ENCODE peak calls at places on chromosomes 1 and 21, in four cellular contexts. H is cardiac muscle cell, P is MM.1S, Z is endothelial cell of umbilical vein. J is an unnamed sample.
A peak's percentile ranks its signal among the peaks of the same experiment; 100 is the strongest.

GRCh38 chr1:53548031-53548491 is 88.9 kb downstream of the DMRTB1 start:
- DNase-seq in P (no peak), Z (no peak), H (no peak), J (peak; percentile 40)

GRCh38 chr1:111236379-111236778 is 8.9 kb downstream of the CHI3L2 start:
- DNase-seq in Z (no peak), P (no peak), H (no peak), J (no peak)

GRCh38 chr1:47696911-47697441 is 259.1 kb downstream of the FOXD2 start:
- DNase-seq in P (no peak), H (peak; percentile 37), Z (no peak), J (no peak)

GRCh38 chr1:12052997-12053686 is 10.0 kb upstream of the TNFRSF8 start:
- DNase-seq in Z (no peak), P (no peak), H (no peak), J (no peak)

GRCh38 chr21:43308101-43308500 is 118.8 kb downstream of the SIK1 start:
- DNase-seq in Z (no peak), H (no peak), P (no peak), J (peak; percentile 28)

GRCh38 chr1:153921080-153921802 is 1.5 kb downstream of the GATAD2B start:
- DNase-seq in P (no peak), Z (peak; percentile 8), H (no peak), J (no peak)

GRCh38 chr1:57887973-57888491 is 464.2 kb upstream of the DAB1 start:
- DNase-seq in P (no peak), Z (no peak), H (no peak), J (no peak)

GRCh38 chr21:42056468-42056867 is 14.6 kb upstream of the UMODL1 start:
- DNase-seq in P (no peak), Z (no peak), H (no peak), J (no peak)

GRCh38 chr1:153612755-153613331 is at the start of gene S100A16:
- DNase-seq in Z (peak; percentile 30), P (no peak), H (peak; percentile 71), J (peak; percentile 83)

GRCh38 chr1:9942939-9943807 is at the start of the genes LZIC and NMNAT1:
- DNase-seq in P (peak; percentile 95), H (peak; percentile 96), Z (peak; percentile 94), J (peak; percentile 95)

GRCh38 chr1:65772607-65773006 is 20.1 kb upstream of the PDE4B start:
- DNase-seq in Z (peak; percentile 43), P (no peak), H (no peak), J (no peak)

GRCh38 chr1:28560886-28561285 is 8.0 kb downstream of the TRNAU1AP start:
- DNase-seq in Z (no peak), P (no peak), H (no peak), J (no peak)

GRCh38 chr21:45135122-45135521 is 60.7 kb downstream of the ADARB1 start:
- DNase-seq in Z (no peak), P (no peak), H (no peak), J (no peak)

GRCh38 chr1:244969355-244970235 is 105.3 kb upstream of the HNRNPU start:
- DNase-seq in Z (peak; percentile 97), P (peak; percentile 69), H (peak; percentile 83), J (peak; percentile 84)

GRCh38 chr21:10430007-10430406 is 91.4 kb upstream of the TPTE start:
- DNase-seq in P (no peak), H (no peak), Z (no peak), J (no peak)

GRCh38 chr1:205263580-205264190 is 35.9 kb downstream of the TMCC2 start:
- DNase-seq in H (no peak), Z (no peak), P (no peak), J (no peak)

GRCh38 chr1:119774746-119775495 is 6.2 kb upstream of the HMGCS2 start:
- DNase-seq in H (no peak), Z (no peak), P (no peak), J (no peak)

GRCh38 chr1:94863297-94863911 is 43.2 kb downstream of the SLC44A3 start:
- DNase-seq in H (no peak), Z (peak; percentile 94), P (no peak), J (no peak)

GRCh38 chr1:189669846-189670245 is 807.8 kb downstream of the BRINP3 start:
- DNase-seq in Z (no peak), H (no peak), P (no peak), J (no peak)

GRCh38 chr21:31538821-31539220 is 120.7 kb upstream of the SOD1 start:
- DNase-seq in Z (no peak), P (no peak), H (peak; percentile 84), J (no peak)

GRCh38 chr1:235932090-235932510 is 65.4 kb upstream of the LYST start:
- DNase-seq in P (no peak), H (no peak), Z (no peak), J (peak; percentile 61)

GRCh38 chr1:61463220-61463619 is 261.7 kb downstream of the TM2D1 start:
- DNase-seq in Z (no peak), H (no peak), P (peak; percentile 80), J (no peak)

GRCh38 chr21:46385846-46386725 is 62.1 kb downstream of the PCNT start:
- DNase-seq in Z (no peak), P (no peak), H (no peak), J (no peak)

GRCh38 chr1:156140879-156141707 is 12.3 kb upstream of the SEMA4A start:
- DNase-seq in P (no peak), H (peak; percentile 61), Z (peak; percentile 31), J (no peak)

GRCh38 chr1:193417945-193418744 is 231.7 kb upstream of the B3GALT2 start:
- DNase-seq in H (no peak), Z (peak; percentile 77), P (peak; percentile 61), J (no peak)

GRCh38 chr21:46048926-46049889 is 48.7 kb upstream of the COL6A2 start:
- DNase-seq in Z (no peak), P (no peak), H (no peak), J (peak; percentile 57)

GRCh38 chr21:45992311-45993209 is 11.0 kb downstream of the COL6A1 start:
- DNase-seq in P (no peak), Z (no peak), H (no peak), J (peak; percentile 45)

GRCh38 chr21:40845621-40846020 is 1.3 kb downstream of the DSCAM start:
- DNase-seq in P (no peak), H (no peak), Z (no peak), J (no peak)

GRCh38 chr1:26370591-26371382 is 1.8 kb downstream of the ZNF683 start:
- DNase-seq in Z (no peak), H (no peak), P (no peak), J (no peak)

DNA sequence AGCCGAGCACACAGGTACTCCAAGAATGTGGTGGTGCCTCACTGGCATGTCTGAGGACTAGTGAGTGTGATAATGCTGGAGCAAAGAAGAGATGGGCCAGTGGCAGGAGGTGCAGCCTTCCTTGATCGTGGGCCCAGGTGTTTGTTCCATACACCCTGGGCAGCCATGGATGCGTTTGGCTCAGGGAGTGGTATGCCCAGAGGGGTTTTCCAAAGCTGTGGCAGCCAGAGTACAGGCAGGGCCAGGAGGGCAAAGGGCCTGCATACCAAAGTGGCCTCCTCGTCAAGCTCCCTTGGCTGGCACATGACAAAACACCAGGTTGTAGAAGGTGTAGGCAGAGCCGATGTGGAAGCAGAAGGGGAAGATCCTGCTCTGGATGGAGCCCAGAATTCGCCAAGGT is 19.0 kb downstream of the PARS2 start:
- DNase-seq in H (no peak), Z (no peak), P (no peak), J (no peak)
- H3K9me3 ChIP-seq in H (no peaks in the 10 kb centered on the region), Z (no peaks in the 10 kb centered on the region), P (no peaks in the 10 kb centered on the region), J (no peaks in the 10 kb centered on the region)

DNA sequence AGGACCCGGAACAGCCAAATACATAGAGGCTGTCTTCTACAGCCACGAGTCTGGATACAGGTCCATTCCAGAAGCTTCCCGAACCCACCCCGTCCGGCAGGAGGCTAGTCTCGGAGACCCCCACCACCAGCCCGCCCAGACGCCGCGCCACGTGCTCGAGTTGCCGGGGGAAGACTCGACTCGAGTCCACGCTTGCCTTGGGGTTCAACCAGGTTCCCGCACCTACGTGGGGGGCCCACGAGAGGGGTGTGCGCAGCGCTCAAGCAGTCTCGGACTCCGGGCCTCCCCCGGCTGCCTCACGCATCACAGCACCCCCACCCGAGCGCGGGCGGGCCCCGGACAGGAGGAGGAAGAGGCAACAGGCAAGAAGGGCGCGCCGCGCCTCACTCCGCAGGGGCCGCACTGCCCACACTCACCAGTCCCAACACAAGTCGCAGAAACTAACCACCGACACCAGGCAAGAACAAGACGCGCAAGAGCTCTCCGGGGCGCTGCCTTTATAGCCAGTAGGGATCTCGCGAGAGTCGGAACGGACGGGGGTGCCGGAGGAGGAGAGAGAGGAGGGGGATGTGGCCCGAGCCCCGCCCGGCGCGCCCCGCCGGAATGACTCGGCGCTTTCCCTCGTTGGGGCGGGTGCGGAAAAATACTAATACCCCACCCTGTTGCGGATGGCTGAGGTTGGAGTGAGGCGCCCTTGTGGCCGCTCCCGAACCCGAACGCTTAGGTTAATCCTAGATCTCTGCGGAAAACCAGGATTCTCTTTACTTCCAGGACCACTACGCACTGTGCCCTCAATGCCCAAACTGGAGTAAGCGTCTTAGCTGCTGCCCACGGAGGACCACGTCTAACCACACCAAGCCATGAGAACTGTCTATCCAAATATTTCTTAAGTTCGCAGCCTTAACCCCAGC is at the start of gene PRDX1:
- DNase-seq in P (peak; percentile 97), H (peak; percentile 95), Z (peak; percentile 96), J (peak; percentile 95)
- TF ChIP-seq CTCF in P (no peak), H (peak; percentile 13), Z (no peak), J (no peak)

DNA sequence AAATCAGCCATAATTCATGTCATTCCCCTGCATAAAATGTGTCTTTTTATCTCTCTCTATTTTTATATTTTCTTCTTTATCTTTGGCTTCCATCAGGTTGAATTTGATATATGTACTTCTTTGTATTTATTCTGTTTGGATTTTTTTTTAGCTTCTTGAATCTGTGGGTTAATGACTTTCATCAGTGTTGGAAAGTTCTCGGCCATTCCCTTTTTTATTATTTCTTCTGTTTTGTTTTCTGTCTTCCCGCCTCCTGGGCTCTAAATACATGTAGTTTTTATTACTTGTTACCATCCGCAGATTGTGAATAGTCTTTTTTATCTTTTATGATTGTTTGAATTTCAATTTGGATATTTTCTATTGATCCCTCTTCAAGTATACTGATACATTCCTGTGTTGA is 637.5 kb downstream of the NPHP4 start:
- DNase-seq in Z (no peak), H (no peak), P (no peak), J (no peak)
- H3K9me3 ChIP-seq in Z (peaks cover 2% of the 10 kb centered on the region), H (no peaks in the 10 kb centered on the region), P (no peaks in the 10 kb centered on the region), J (peaks cover 6% of the 10 kb centered on the region)

GRCh38 chr1:213050745-213051126 is 305 bp upstream of the RPS6KC1 start:
- DNase-seq in P (no peak), Z (no peak), H (no peak), J (no peak)

GRCh38 chr1:213053455-213053854 is 2.4 kb downstream of the RPS6KC1 start:
- DNase-seq in H (no peak), Z (no peak), P (no peak), J (no peak)

GRCh38 chr1:213049232-213049631 is 1.8 kb upstream of the RPS6KC1 start:
- DNase-seq in H (no peak), P (no peak), Z (no peak), J (no peak)

GRCh38 chr1:213051881-213052202 is 801 bp downstream of the RPS6KC1 start:
- DNase-seq in P (no peak), Z (no peak), H (no peak), J (no peak)

DNA sequence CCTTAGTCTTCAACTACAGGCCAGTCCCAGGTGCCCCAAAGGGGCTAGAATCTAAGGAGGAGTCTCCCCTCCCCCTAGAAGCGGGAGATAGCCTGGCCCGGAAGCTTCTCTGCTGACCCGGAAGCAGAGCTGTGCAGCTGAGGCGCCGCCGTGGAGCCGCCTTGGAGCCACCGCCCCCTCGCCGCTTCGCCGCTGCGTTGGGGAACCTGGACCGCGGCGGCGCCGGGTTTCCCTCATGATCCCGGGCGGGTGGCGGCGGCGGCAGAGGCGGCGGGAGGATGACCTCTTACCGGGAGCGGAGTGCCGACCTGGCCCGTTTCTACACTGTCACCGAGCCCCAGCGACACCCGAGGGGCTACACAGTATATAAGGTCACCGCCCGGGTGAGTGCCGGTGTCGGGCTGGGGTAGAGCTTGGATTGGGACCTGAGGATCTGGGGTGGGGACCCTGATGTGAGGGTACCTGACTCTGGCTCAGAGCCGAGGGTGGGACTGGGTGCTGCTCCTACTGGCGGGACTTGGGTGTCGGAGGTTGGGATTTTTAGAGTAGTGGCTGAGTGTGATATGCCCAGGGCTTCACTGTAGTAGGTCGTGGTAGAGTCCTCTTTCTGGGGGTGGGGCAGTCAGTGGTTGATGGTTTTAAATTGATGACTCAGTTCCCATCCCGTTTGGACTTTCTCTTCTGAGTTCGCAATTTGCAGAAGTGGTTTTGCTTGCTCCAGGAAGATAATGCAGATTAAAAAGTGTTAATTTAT is at the start of gene RPS6KC1:
- DNase-seq in P (peak; percentile 88), H (peak; percentile 85), Z (peak; percentile 74), J (peak; percentile 93)
- TF ChIP-seq CTCF in P (no peak), H (no peak), Z (no peak), J (no peak)